ENCODE peak calls at places on chromosomes 7 and 10, in eight cellular contexts. S is gastrocnemius medialis, W is GM12878, K is transverse colon, T is adrenal gland, R is heart left ventricle, G is ovary, A is breast epithelium. Z is an unnamed sample.

GRCh38 chr7:74365320-74366022 is 76.3 kb downstream of the CLIP2 start:
- DNase-seq in S (peak), W (no peak), K (peak), T (peak), R (peak), G (peak), A (no peak), Z (peak)

GRCh38 chr10:62083868-62084267 is 182.4 kb downstream of the ARID5B start:
- DNase-seq in S (no peak), W (no peak), K (peak), T (peak), R (peak), G (peak), A (no peak), Z (peak)

GRCh38 chr7:36521911-36522310 is 132.2 kb downstream of the ANLN start:
- DNase-seq in S (no peak), W (no peak), K (no peak), T (no peak), R (no peak), G (no peak), A (no peak), Z (no peak)

GRCh38 chr7:154182361-154182760 is 130.2 kb downstream of the DPP6 start:
- DNase-seq in S (no peak), W (no peak), K (no peak), T (peak), R (no peak), G (no peak), A (no peak), Z (no peak)

GRCh38 chr10:57952741-57953140 is 315.0 kb downstream of the IPMK start:
- DNase-seq in S (no peak), W (no peak), K (no peak), T (peak), R (no peak), G (no peak), A (no peak), Z (no peak)

GRCh38 chr7:132065193-132065972 is 509.0 kb upstream of the PODXL start:
- DNase-seq in S (peak), W (no peak), K (peak), T (peak), R (peak), G (peak), A (no peak), Z (peak)

GRCh38 chr10:75176736-75177135 is 33.9 kb upstream of the VDAC2 start:
- DNase-seq in S (no peak), W (no peak), K (no peak), T (no peak), R (no peak), G (no peak), A (no peak), Z (no peak)

GRCh38 chr10:93941603-93942002 is 47.8 kb downstream of the SLC35G1 start:
- DNase-seq in S (peak), W (no peak), K (no peak), T (no peak), R (no peak), G (no peak), A (no peak), Z (no peak)

GRCh38 chr10:131452926-131453771 is 141.6 kb upstream of the TCERG1L start:
- DNase-seq in S (no peak), W (no peak), K (no peak), T (peak), R (peak), G (peak), A (no peak), Z (peak)

GRCh38 chr7:100942038-100942774 is 7.1 kb upstream of the MUC3A start:
- DNase-seq in S (no peak), W (no peak), K (peak), T (no peak), R (no peak), G (no peak), A (no peak), Z (no peak)

GRCh38 chr10:133206311-133207040 is 23.5 kb upstream of the UTF1 start:
- DNase-seq in S (no peak), W (no peak), K (no peak), T (no peak), R (no peak), G (peak), A (no peak), Z (no peak)

GRCh38 chr10:113056030-113056429 is 106.0 kb downstream of the TCF7L2 start:
- DNase-seq in S (no peak), W (no peak), K (no peak), T (no peak), R (no peak), G (no peak), A (no peak), Z (no peak)

GRCh38 chr10:113055458-113055857 is 105.4 kb downstream of the TCF7L2 start:
- DNase-seq in S (no peak), W (no peak), K (no peak), T (no peak), R (no peak), G (no peak), A (no peak), Z (no peak)

GRCh38 chr10:113058175-113058961 is 108.3 kb downstream of the TCF7L2 start:
- DNase-seq in S (no peak), W (no peak), K (peak), T (no peak), R (no peak), G (no peak), A (no peak), Z (no peak)

GRCh38 chr10:113059001-113059780 is 109.1 kb downstream of the TCF7L2 start:
- DNase-seq in S (no peak), W (no peak), K (no peak), T (no peak), R (no peak), G (peak), A (no peak), Z (peak)

DNA sequence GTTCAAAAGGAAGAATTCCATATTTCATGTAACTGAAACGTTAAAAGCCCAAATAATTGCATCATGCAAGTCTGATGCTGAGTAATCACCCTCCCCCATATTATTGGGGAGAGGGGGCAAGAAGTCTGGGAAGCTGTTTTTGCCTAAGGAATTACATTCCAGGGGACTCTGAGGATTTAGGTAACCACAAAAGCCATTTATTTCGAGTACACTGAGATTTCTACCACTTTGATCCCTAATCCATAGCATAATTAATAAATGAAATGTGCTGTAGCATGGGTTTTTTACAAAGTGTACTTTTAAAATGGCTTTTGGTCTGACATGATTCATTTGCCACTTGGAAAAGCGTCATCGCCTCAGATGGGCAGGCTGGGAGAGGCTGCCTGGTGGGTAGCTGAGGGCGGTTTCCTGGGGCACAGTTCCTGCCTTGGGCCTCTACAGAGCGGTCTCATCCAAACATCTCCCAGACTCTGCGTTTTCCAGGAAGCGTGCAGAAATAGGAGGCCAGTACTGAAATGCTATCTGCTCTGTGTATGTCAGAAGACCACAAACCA is 106.5 kb downstream of the TCF7L2 start:
- DNase-seq in S (no peak), W (no peak), K (no peak), T (no peak), R (no peak), G (no peak), A (no peak), Z (no peak)
- TF ChIP-seq POLR2A in S (no peak), W (no peak), K (no peak), T (no peak), R (no peak), G (no peak), A (no peak), Z (no peak)

GRCh38 chr7:992742-993607 is 10.0 kb downstream of the CYP2W1 start:
- DNase-seq in S (peak), W (peak), K (peak), T (peak), R (peak), G (peak), A (peak), Z (peak)
- H3K27ac ChIP-seq in S (no peak), W (no peak), K (no peak), T (no peak), R (no peak), G (no peak), A (no peak), Z (no peak)

GRCh38 chr10:32295027-32295426 is 51.9 kb downstream of the EPC1 start:
- DNase-seq in S (no peak), W (no peak), K (no peak), T (no peak), R (no peak), G (no peak), A (no peak), Z (no peak)

GRCh38 chr10:32298066-32298812 is 48.7 kb downstream of the EPC1 start:
- DNase-seq in S (no peak), W (no peak), K (no peak), T (no peak), R (no peak), G (no peak), A (no peak), Z (no peak)

GRCh38 chr10:32299354-32299980 is 47.5 kb downstream of the EPC1 start:
- DNase-seq in S (no peak), W (no peak), K (no peak), T (no peak), R (no peak), G (no peak), A (no peak), Z (no peak)
- TF ChIP-seq POLR2A in S (no peak), W (no peak), K (no peak), T (no peak), R (no peak), G (no peak), A (no peak), Z (no peak)

DNA sequence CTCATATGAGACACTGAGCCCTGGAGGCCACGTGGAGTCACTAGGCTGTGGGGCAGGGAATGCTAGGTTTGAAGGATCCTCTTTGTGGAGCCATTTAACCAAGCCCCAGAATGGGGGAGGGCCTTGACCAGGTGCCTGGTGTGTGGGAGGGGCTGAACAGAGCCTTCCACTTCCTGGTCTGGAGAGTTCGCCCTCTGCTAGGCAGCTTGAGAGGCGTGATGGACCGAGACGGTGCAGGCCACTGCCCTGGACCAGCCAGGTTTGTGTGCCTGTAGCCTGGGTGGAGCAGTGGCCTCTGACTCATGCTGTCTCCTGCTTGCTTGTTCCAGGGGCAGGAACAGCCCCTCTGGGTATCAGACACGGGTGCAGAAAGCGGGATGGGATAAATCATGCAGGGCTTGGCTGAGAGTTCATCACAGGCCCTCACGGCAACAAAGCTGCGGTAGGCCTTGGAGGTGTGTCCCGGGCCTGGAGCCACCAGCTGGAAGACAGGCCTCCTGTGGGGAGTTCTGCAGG is 27.4 kb downstream of the ADAMTS14 start:
- DNase-seq in S (no peak), W (no peak), K (no peak), T (no peak), R (no peak), G (no peak), A (no peak), Z (no peak)
- H3K27ac ChIP-seq in S (no peak), W (no peak), K (no peak), T (no peak), R (no peak), G (no peak), A (no peak), Z (no peak)

GRCh38 chr10:79162022-79162421 is 93.3 kb downstream of the ZMIZ1 start:
- DNase-seq in S (no peak), W (no peak), K (no peak), T (no peak), R (no peak), G (no peak), A (no peak), Z (no peak)
- TF ChIP-seq POLR2A in S (no peak), W (no peak), K (no peak), T (no peak), R (no peak), G (no peak), A (no peak), Z (no peak)

DNA sequence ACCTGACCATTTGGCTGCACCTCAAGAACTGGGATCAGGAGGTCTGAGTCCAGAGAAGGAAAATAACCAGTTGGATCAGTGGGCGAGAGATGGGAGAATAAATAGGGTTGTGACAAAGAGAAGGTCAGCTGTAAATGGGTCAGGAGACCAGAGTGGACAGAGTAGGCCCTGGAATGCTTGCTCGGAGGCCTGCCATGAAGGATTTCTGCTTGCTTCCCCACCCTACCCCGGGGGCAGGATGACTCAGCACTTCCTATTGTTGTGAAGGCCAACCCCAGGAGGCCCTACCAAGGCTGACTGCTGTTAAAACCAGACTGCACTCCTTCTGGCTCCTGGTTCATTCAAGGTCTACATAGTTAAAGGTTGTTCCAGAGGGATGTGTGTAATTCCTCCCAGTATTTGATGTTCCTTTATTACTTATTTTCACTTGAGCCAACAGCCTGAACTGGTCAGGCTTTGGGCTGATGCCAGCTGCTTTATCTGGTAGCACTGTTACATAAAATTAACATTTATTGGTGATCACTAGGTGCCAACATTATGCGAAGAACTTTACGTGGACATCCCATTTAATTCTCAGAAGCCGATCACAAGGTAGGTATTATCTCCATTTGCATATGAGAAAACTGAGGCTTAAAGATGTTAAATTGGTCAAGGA is 27.3 kb upstream of the IFRD1 start:
- DNase-seq in S (peak), W (no peak), K (peak), T (peak), R (peak), G (peak), A (peak), Z (peak)
- H3K27ac ChIP-seq in S (peak), W (no peak), K (no peak), T (peak), R (no peak), G (no peak), A (peak), Z (peak)

GRCh38 chr7:77796960-77797359 is 1.3 kb downstream of the TMEM60 start:
- DNase-seq in S (no peak), W (no peak), K (no peak), T (no peak), R (no peak), G (no peak), A (no peak), Z (no peak)

GRCh38 chr7:77799078-77799964 is 748 bp downstream of the PHTF2 start:
- DNase-seq in S (peak), W (no peak), K (peak), T (peak), R (peak), G (peak), A (peak), Z (peak)

GRCh38 chr7:77797734-77798393 is 370 bp downstream of the TMEM60 start:
- DNase-seq in S (no peak), W (no peak), K (peak), T (no peak), R (peak), G (no peak), A (no peak), Z (no peak)

GRCh38 chr7:77800158-77800557 is 1.6 kb downstream of the PHTF2 start:
- DNase-seq in S (no peak), W (peak), K (no peak), T (no peak), R (no peak), G (no peak), A (no peak), Z (no peak)

DNA sequence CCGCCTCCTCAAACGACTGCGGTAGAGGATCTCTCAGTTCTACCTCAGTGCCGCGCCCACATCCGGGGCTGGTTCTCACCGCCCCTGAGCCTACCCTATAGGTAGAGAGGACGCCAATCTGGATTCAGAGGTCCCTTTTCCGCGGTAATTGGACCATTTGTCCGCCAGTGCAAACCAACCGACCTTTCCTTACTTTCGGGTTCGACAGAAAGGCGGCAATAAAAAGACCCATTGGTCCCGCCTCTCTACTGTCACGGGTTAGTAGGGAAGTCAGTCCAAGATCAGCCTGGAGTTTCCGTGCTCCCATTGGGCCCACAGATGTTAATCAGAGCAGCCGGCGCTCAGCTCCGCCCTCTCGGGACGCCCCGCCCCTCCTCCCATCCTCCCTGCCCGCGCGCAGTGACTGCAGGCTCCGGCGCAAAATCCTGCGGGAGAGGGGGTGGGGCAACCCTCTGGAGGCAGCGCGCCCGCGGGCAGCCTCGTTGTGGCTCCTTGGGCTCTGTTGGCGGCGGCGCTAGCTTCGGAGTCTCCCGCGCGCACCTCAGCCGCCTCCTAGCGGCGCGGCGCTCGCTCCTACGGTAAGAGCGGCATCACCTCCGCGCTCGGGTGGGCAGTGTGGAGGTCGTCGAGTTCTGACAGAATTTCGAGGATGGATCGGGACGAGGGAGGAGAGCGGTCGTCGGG is at the start of the genes PHTF2 and TMEM60:
- DNase-seq in S (peak), W (peak), K (peak), T (peak), R (peak), G (peak), A (peak), Z (peak)
- TF ChIP-seq POLR2A in S (peak), W (peak), K (peak), T (peak), R (no peak), G (peak), A (peak), Z (peak)

DNA sequence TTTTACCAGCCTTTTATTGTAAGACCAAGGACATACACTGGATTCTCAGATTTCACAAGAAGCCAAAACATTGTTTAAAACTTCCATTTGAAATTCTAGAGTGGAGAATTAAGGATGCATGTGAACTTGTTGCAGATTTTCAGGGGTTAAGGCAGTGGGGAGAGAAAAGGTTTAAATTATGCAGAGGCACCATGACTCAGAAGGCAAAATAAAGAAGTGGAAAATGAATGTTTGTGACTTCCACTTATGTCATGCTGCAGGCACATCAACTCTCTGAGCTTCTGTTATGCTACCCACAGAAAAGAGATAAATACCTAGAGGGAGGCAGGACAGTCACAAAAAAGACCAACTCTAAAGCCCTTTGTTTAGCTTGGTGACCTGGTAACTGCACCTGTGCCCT is 84.4 kb upstream of the BET1 start:
- DNase-seq in S (no peak), W (no peak), K (no peak), T (no peak), R (no peak), G (no peak), A (no peak), Z (no peak)
- H3K27ac ChIP-seq in S (no peak), W (no peak), K (no peak), T (no peak), R (no peak), G (no peak), A (no peak), Z (no peak)

DNA sequence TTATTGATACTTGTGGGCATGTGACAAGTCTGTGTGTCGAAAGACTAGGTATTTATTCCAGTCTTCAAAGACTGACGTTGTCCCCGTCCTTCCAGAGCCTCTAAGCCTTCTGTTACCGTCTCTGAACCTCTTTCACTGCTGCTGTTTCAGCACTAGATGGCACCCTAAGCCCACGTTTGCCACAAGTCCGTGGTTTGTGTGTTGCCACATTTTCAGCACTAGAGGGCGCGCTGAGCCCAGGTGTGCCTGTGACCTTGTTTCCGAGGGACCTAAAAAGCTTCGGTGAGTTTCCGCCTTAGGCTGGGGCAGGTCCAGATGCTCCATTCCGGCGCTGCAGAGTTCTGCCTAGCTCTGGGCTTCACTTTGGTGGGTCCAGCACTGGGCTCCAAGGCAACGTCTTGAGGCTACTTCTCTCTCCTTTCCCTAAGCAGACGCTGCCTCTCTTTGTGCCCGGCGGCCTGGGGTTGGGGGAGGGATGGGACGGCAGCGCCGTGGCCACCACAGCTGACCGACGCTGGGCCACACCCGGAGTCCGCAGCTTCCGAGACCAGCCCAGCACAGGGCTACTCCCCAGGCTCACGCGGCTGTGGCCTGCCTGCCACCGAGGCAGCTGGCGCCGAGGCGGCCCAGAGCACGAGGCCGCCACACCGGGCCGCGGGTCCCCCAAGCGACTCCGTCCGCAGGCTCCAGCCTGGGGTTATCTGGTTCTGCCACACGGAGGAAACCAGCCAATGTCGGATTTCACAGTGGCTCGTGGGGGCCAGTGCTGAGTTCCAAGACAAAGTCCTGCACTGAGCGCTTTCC is 520.2 kb downstream of the REEP3 start:
- DNase-seq in S (peak), W (peak), K (peak), T (peak), R (peak), G (peak), A (peak), Z (peak)
- TF ChIP-seq POLR2A in S (no peak), W (no peak), K (no peak), T (no peak), R (no peak), G (no peak), A (no peak), Z (no peak)